ENCODE peak calls at places on chromosome 2, in eight cellular contexts. T is cardiac muscle cell, R is adrenal gland, V is A673, H is fibroblast of lung, S is fibroblast of pulmonary artery, C is mucosa of descending colon, G is WTC11. O is an unnamed sample.

GRCh38 chr2:237943395-237944094 is 23.3 kb upstream of the UBE2F start:
- DNase-seq in T (no peak), R (no peak), V (no peak), H (no peak), S (no peak), C (no peak), G (no peak), O (no peak)

GRCh38 chr2:168961450-168962229 is 60.5 kb downstream of the G6PC2 start:
- DNase-seq in T (peak; percentile 84), R (peak; percentile 59), V (peak; percentile 79), H (peak; percentile 84), S (peak; percentile 92), C (no peak), G (peak; percentile 14), O (peak; percentile 43)

GRCh38 chr2:170817247-170817998 is 736 bp downstream of the GAD1 start:
- DNase-seq in T (peak; percentile 57), R (no peak), V (peak; percentile 43), H (peak; percentile 27), S (peak; percentile 10), C (peak; percentile 39), G (peak; percentile 46), O (peak; percentile 59)

GRCh38 chr2:240965296-240965904 is 33.0 kb upstream of the SNED1 start:
- DNase-seq in T (no peak), R (peak; percentile 23), V (no peak), H (no peak), S (peak; percentile 40), C (peak; percentile 32), G (no peak), O (no peak)

GRCh38 chr2:3776311-3776710 is 72.9 kb downstream of the DCDC2C start:
- DNase-seq in T (no peak), R (no peak), V (no peak), H (no peak), S (no peak), C (no peak), G (no peak), O (no peak)

GRCh38 chr2:20282916-20283592 is 58.1 kb upstream of the SDC1 start:
- DNase-seq in T (no peak), R (peak; percentile 86), V (peak; percentile 24), H (peak; percentile 83), S (peak; percentile 79), C (no peak), G (no peak), O (no peak)

GRCh38 chr2:41500895-41501294 is 546.9 kb upstream of the PKDCC start:
- DNase-seq in T (no peak), R (no peak), V (no peak), H (no peak), S (no peak), C (no peak), G (no peak), O (no peak)

GRCh38 chr2:18976112-18976961 is 382.1 kb downstream of the OSR1 start:
- DNase-seq in T (no peak), R (no peak), V (peak; percentile 81), H (peak; percentile 93), S (peak; percentile 78), C (no peak), G (no peak), O (no peak)

GRCh38 chr2:42977236-42978174 is 185.1 kb upstream of the HAAO start:
- DNase-seq in T (no peak), R (no peak), V (no peak), H (no peak), S (no peak), C (peak; percentile 26), G (no peak), O (no peak)

GRCh38 chr2:24164416-24164973 is 10.4 kb upstream of the FAM228A start:
- DNase-seq in T (peak; percentile 18), R (peak; percentile 25), V (peak; percentile 30), H (peak; percentile 8), S (peak; percentile 13), C (peak; percentile 48), G (peak; percentile 73), O (peak; percentile 11)
- TF ChIP-seq CTCF in T (peak; percentile 57), R (peak; percentile 69), V (peak; percentile 83), H (peak; percentile 51), S (peak; percentile 54), C (peak; percentile 32), G (peak; percentile 51), O (peak; percentile 23)

DNA sequence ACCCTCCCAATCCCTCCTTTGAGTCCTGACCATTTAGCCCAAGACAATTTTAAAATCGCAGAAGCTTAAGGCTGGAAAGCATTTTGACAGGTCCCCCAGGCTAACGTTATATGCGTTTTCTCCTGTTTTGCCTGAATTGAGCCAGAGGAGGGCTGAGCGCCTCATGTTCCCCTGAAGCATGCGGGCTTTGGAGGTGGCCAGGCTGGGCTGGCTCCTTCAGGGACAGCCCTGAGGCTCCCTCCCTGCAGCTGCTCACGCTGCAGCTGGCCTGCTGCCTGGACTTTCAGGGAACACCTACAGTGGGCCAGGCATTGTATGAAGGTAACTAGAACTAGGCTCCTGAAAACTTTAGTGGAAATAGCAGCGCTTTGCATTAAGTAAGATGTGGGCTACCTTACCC is 179.2 kb downstream of the ACKR3 start:
- DNase-seq in T (no peak), R (no peak), V (no peak), H (no peak), S (no peak), C (no peak), G (peak; percentile 18), O (no peak)
- TF ChIP-seq CTCF in T (no peak), R (no peak), V (no peak), H (no peak), S (no peak), C (no peak), G (no peak), O (no peak)

GRCh38 chr2:239361311-239361642 is 39.5 kb downstream of the HDAC4 start:
- DNase-seq in T (peak; percentile 32), R (peak; percentile 20), V (no peak), H (peak; percentile 43), S (peak; percentile 26), C (no peak), G (no peak), O (no peak)
- TF ChIP-seq CTCF in T (peak; percentile 57), R (peak; percentile 33), V (peak; percentile 18), H (peak; percentile 53), S (peak; percentile 43), C (no peak), G (no peak), O (peak; percentile 17)

DNA sequence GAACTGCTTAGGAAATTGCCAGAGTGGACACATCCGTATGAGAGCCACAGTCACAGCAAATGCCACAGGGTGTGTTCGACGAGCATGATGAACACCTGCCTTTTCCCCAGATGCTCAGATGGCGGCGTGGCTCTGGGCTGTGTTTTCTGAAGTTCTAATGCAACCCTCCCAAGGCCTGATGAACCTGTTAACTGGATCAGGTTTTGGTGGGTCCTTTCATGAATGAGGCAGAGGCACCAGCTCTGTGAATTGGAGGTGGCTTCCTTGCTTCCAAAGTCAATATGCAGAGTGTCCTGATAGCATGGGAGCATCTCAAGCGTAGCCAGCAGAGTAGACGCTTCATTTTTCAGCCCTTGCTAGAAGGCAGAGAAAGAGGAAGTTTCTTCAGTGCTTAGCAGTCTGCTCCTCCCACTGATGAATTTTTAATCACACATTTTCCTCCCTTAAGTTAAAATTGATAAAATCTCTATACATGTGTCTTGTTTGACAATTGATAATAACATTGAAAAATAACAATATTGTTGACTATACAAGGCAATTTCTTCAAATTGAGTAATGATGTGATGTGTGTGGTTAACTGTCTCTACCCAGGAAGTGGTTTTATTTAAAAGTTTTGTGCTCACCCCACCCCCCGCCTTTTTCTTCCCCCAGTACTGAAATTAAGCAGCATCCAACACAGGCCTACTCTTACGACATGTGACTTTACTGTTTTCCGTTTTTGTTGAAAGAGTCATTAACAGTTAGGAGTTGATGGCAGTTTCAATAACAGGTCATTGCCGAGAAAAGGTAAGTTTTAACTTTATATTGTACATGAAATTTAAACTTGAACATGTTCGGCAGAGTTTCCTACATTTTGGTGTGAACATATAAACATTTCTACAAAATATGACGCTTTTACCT is at the start of gene ARHGAP15:
- DNase-seq in T (no peak), R (no peak), V (no peak), H (no peak), S (no peak), C (peak; percentile 44), G (no peak), O (no peak)
- TF ChIP-seq CTCF in T (no peak), R (no peak), V (no peak), H (no peak), S (no peak), C (no peak), G (no peak), O (no peak)

GRCh38 chr2:174748948-174749347 is 15.3 kb downstream of the CHRNA1 start:
- DNase-seq in T (peak; percentile 74), R (peak; percentile 68), V (peak; percentile 62), H (peak; percentile 56), S (peak; percentile 58), C (peak; percentile 60), G (peak; percentile 85), O (peak; percentile 78)

GRCh38 chr2:174749793-174750192 is 14.5 kb downstream of the CHRNA1 start:
- DNase-seq in T (no peak), R (no peak), V (no peak), H (no peak), S (no peak), C (no peak), G (no peak), O (no peak)

GRCh38 chr2:174744111-174744510 is 20.2 kb downstream of the CHRNA1 start:
- DNase-seq in T (no peak), R (no peak), V (no peak), H (no peak), S (no peak), C (no peak), G (no peak), O (no peak)

GRCh38 chr2:174740718-174741117 is 23.6 kb downstream of the CHRNA1 start:
- DNase-seq in T (no peak), R (no peak), V (no peak), H (no peak), S (no peak), C (no peak), G (no peak), O (no peak)

DNA sequence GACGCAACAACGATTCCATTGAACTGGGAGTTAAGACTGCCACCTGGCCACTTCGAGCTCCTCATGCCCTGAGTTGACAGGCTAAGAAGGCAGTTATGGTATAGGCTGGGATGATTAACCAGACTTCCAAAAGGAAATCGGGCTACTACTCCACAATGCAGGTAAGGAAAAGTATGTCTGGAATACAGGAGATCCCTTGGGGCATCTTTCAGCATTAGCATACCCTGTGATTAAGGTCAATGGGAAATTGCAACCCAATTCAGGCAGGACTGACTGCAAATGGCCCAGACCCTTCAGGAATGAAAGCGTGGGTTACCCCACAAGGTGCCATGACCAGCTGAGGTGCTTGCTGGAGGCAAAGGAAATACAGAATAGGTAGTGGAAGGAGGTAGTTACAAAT is 19.1 kb downstream of the CHRNA1 start:
- DNase-seq in T (no peak), R (no peak), V (no peak), H (no peak), S (no peak), C (no peak), G (no peak), O (no peak)
- TF ChIP-seq CTCF in T (no peak), R (no peak), V (no peak), H (no peak), S (no peak), C (no peak), G (no peak), O (no peak)